ENCODE peak calls at places on chromosomes 12 and 14, in seven cellular contexts. I, D, F, Q, Z, L and B are unnamed samples.

GRCh38 chr12:102851246-102851645 is 65.8 kb downstream of the PAH start:
- DNase-seq in Z (no peak), I (no peak), L (no peak), Q (no peak), D (no peak), F (no peak), B (no peak)

GRCh38 chr12:94644622-94645021 is 5.7 kb downstream of the TMCC3 start:
- DNase-seq in Z (no peak), I (no peak), Q (no peak), L (peak; percentile 49), D (no peak), F (no peak), B (peak; percentile 66)

GRCh38 chr14:54186821-54187365 is 209.9 kb upstream of the CDKN3 start:
- DNase-seq in L (no peak), Z (no peak), F (no peak), I (no peak), D (no peak), Q (no peak), B (no peak)

GRCh38 chr12:96434107-96434506 is 33.9 kb upstream of the CDK17 start:
- DNase-seq in F (no peak), Q (no peak), Z (no peak), L (peak; percentile 100), D (no peak), I (no peak), B (peak; percentile 87)

GRCh38 chr14:49173765-49174373 is 412.3 kb downstream of the RPS29 start:
- DNase-seq in D (no peak), L (peak; percentile 69), Q (peak; percentile 52), I (no peak), F (peak; percentile 77), Z (no peak), B (peak; percentile 82)

GRCh38 chr14:45181329-45181728 is 45.6 kb downstream of the FANCM start:
- DNase-seq in Q (no peak), Z (no peak), F (no peak), I (no peak), D (no peak), L (peak; percentile 6), B (no peak)

GRCh38 chr12:946212-946611 is 3.3 kb downstream of the RAD52 start:
- DNase-seq in L (peak; percentile 42), Z (no peak), D (no peak), F (no peak), Q (no peak), I (no peak), B (peak; percentile 13)

GRCh38 chr14:20499108-20499507 is 6.2 kb upstream of the RNASE10 start:
- DNase-seq in D (no peak), Z (no peak), I (no peak), Q (no peak), L (no peak), F (no peak), B (no peak)

GRCh38 chr14:52351561-52352491 is 37.7 kb downstream of the PTGER2 start:
- DNase-seq in Q (no peak), D (no peak), F (peak; percentile 75), I (no peak), Z (no peak), L (peak; percentile 41), B (peak; percentile 87)

GRCh38 chr12:96219700-96220206 is 25.6 kb downstream of the ELK3 start:
- DNase-seq in L (peak; percentile 98), F (peak; percentile 98), Z (no peak), I (peak; percentile 87), D (no peak), Q (peak; percentile 37), B (no peak)

GRCh38 chr14:80275208-80275850 is 64.0 kb upstream of the DIO2 start:
- DNase-seq in L (peak; percentile 63), D (no peak), F (no peak), Q (no peak), I (no peak), Z (no peak), B (peak; percentile 44)

GRCh38 chr12:108826807-108827721 is 30.3 kb downstream of the SSH1 start:
- DNase-seq in I (peak; percentile 35), L (peak; percentile 60), Q (peak; percentile 43), F (no peak), Z (no peak), D (no peak), B (no peak)

GRCh38 chr14:49971156-49972141 is 78.6 kb downstream of the ARF6 start:
- DNase-seq in Z (no peak), F (no peak), D (no peak), Q (no peak), L (peak; percentile 25), I (no peak), B (peak; percentile 73)

GRCh38 chr14:101820283-101820798 is 58.8 kb downstream of the PPP2R5C start:
- DNase-seq in F (no peak), Z (no peak), Q (no peak), L (no peak), I (no peak), D (no peak), B (no peak)

GRCh38 chr12:87157791-87158190 is 871.4 kb downstream of the C12orf50 start:
- DNase-seq in Q (no peak), Z (no peak), I (no peak), L (peak; percentile 97), D (no peak), F (peak; percentile 85), B (peak; percentile 97)

GRCh38 chr14:60165547-60165876 is 314 bp upstream of the DHRS7 start:
- DNase-seq in Z (no peak), L (no peak), F (no peak), D (no peak), Q (no peak), I (no peak), B (no peak)

GRCh38 chr12:19150273-19150895 is 20.9 kb downstream of the PLEKHA5 start:
- DNase-seq in I (no peak), D (no peak), Z (no peak), F (no peak), Q (no peak), L (no peak), B (peak; percentile 49)

GRCh38 chr12:27620121-27620520 is 76.1 kb upstream of the REP15 start:
- DNase-seq in Q (no peak), F (no peak), L (no peak), Z (no peak), D (no peak), I (no peak), B (no peak)

GRCh38 chr12:27616356-27617150 is 79.7 kb upstream of the REP15 start:
- DNase-seq in L (no peak), Q (no peak), I (no peak), F (no peak), D (no peak), Z (no peak), B (peak; percentile 20)

GRCh38 chr12:27619308-27619707 is 76.9 kb upstream of the REP15 start:
- DNase-seq in Q (no peak), D (no peak), Z (no peak), L (peak; percentile 90), F (peak; percentile 78), I (no peak), B (peak; percentile 80)

GRCh38 chr12:27615331-27615891 is 80.8 kb upstream of the REP15 start:
- DNase-seq in L (peak; percentile 56), I (no peak), F (peak; percentile 44), Z (no peak), Q (no peak), D (no peak), B (peak; percentile 27)

DNA sequence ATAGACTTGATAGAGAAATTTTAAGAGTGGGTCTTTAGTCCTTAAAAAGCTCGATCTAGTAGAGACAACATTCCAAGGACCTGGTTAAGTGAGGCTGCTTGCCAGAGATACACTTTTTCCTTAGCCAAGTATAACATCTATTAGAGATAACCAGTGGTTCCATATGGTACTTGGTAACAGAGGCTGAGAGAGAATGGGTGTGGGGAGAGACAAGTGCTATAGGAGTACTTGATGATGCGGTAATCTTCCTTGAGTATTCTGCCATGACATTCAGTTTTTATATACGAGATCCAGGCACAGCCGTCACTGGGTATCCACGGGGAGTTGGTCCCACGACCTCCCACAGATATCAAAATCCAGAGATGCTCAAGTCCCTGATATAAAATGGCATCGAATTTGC is 77.4 kb upstream of the REP15 start:
- DNase-seq in F (no peak), Z (no peak), Q (no peak), I (no peak), L (peak; percentile 12), D (no peak), B (peak; percentile 39)
- H3K4me1 ChIP-seq in F (peaks cover 64% of the 10 kb centered on the region), Z (peaks cover 21% of the 10 kb centered on the region), Q (peaks cover 9% of the 10 kb centered on the region), I (peaks cover 23% of the 10 kb centered on the region), L (peaks cover 14% of the 10 kb centered on the region), D (peaks cover 9% of the 10 kb centered on the region), B (peaks cover 18% of the 10 kb centered on the region)

GRCh38 chr12:57152408-57153038 is 5.1 kb upstream of the LRP1-AS start:
- DNase-seq in L (peak; percentile 54), F (no peak), D (no peak), Q (no peak), I (no peak), Z (no peak), B (no peak)

GRCh38 chr12:57153420-57153997 is 6.1 kb upstream of the LRP1-AS start:
- DNase-seq in L (no peak), Z (no peak), D (no peak), F (no peak), I (no peak), Q (peak; percentile 67), B (no peak)

GRCh38 chr12:57154076-57154475 is 6.7 kb upstream of the LRP1-AS start:
- DNase-seq in Q (peak; percentile 72), F (no peak), D (no peak), L (no peak), Z (no peak), I (no peak), B (no peak)

GRCh38 chr12:57150400-57150799 is 3.0 kb upstream of the LRP1-AS start:
- DNase-seq in L (no peak), Q (no peak), D (no peak), F (no peak), Z (no peak), I (no peak), B (no peak)

GRCh38 chr12:57151741-57152407 is 4.5 kb upstream of the LRP1-AS start:
- DNase-seq in Z (peak; percentile 67), I (no peak), L (peak; percentile 74), D (no peak), F (no peak), Q (peak; percentile 62), B (no peak)
- H3K4me1 ChIP-seq in Z (peaks cover 7% of the 10 kb centered on the region), I (peaks cover 84% of the 10 kb centered on the region), L (peaks cover 54% of the 10 kb centered on the region), D (peaks cover 18% of the 10 kb centered on the region), F (peaks cover 25% of the 10 kb centered on the region), Q (peaks cover 64% of the 10 kb centered on the region), B (peaks cover 5% of the 10 kb centered on the region)

GRCh38 chr12:51866324-51866723 is 17.8 kb upstream of the FIGNL2 start:
- DNase-seq in F (no peak), D (no peak), L (no peak), I (peak; percentile 14), Q (no peak), Z (no peak), B (no peak)
- H3K4me1 ChIP-seq in F (no peaks in the 10 kb centered on the region), D (peaks cover 27% of the 10 kb centered on the region), L (peaks cover 2% of the 10 kb centered on the region), I (peaks cover 51% of the 10 kb centered on the region), Q (peaks cover 51% of the 10 kb centered on the region), Z (peaks cover 11% of the 10 kb centered on the region), B (peaks cover 40% of the 10 kb centered on the region)

GRCh38 chr14:99566390-99567354 is 37.3 kb downstream of the CCDC85C start:
- DNase-seq in F (no peak), L (no peak), I (no peak), Q (no peak), Z (no peak), D (no peak), B (no peak)

GRCh38 chr14:99564903-99565259 is 39.1 kb downstream of the CCDC85C start:
- DNase-seq in D (no peak), F (no peak), Z (no peak), L (no peak), I (no peak), Q (peak; percentile 69), B (no peak)

GRCh38 chr14:99565383-99565782 is 38.6 kb downstream of the CCDC85C start:
- DNase-seq in D (no peak), I (no peak), L (no peak), Z (no peak), F (no peak), Q (no peak), B (no peak)

GRCh38 chr14:99564256-99564902 is 39.6 kb downstream of the CCDC85C start:
- DNase-seq in D (no peak), L (peak; percentile 81), I (no peak), Q (peak; percentile 81), F (peak; percentile 44), Z (no peak), B (peak; percentile 82)

GRCh38 chr14:99566009-99566389 is 38.0 kb downstream of the CCDC85C start:
- DNase-seq in Q (no peak), Z (no peak), L (no peak), I (no peak), F (no peak), D (no peak), B (no peak)
- H3K4me1 ChIP-seq in Q (peaks cover 97% of the 10 kb centered on the region), Z (peaks cover 25% of the 10 kb centered on the region), L (peaks cover 46% of the 10 kb centered on the region), I (peaks cover 63% of the 10 kb centered on the region), F (peaks cover 94% of the 10 kb centered on the region), D (peaks cover 72% of the 10 kb centered on the region), B (peaks cover 82% of the 10 kb centered on the region)